ENCODE peak calls at places on chromosomes 1 and 21, in four cellular contexts. D is heart left ventricle, V is vagina, O is GM23248. W is an unnamed sample.

GRCh38 chr1:1388078-1388472 is 11.1 kb downstream of the CCNL2 start:
- DNase-seq in D (no peak), V (no peak), O (no peak), W (no peak)

GRCh38 chr1:42964032-42964812 is 5.6 kb upstream of the SLC2A1 start:
- DNase-seq in D (no peak), V (peak; percentile 52), O (no peak), W (no peak)

GRCh38 chr1:182671779-182672486 is 12.5 kb downstream of the RGS8 start:
- DNase-seq in D (no peak), V (no peak), O (no peak), W (no peak)

GRCh38 chr1:230422221-230422981 is 3.7 kb downstream of the PGBD5 start:
- DNase-seq in D (no peak), V (peak; percentile 69), O (no peak), W (no peak)

GRCh38 chr1:63662056-63662836 is 69.0 kb downstream of the PGM1 start:
- DNase-seq in D (peak; percentile 16), V (no peak), O (peak; percentile 94), W (no peak)

GRCh38 chr21:34105947-34106541 is 32.7 kb downstream of the MRPS6 start:
- DNase-seq in D (no peak), V (no peak), O (no peak), W (no peak)

GRCh38 chr21:17798796-17799195 is 20.4 kb downstream of the C21orf91 start:
- DNase-seq in D (no peak), V (no peak), O (no peak), W (no peak)

GRCh38 chr1:27658951-27659496 is 13.0 kb downstream of the IFI6 start:
- DNase-seq in D (no peak), V (no peak), O (peak; percentile 97), W (peak; percentile 62)

GRCh38 chr1:11337536-11338350 is 64.7 kb downstream of the UBIAD1 start:
- DNase-seq in D (peak; percentile 19), V (no peak), O (peak; percentile 45), W (no peak)

GRCh38 chr1:12527564-12527963 is 90.4 kb downstream of the DHRS3 start:
- DNase-seq in D (no peak), V (no peak), O (no peak), W (no peak)

GRCh38 chr1:169509354-169509753 is 23.6 kb upstream of the SLC19A2 start:
- DNase-seq in D (no peak), V (no peak), O (no peak), W (no peak)

GRCh38 chr1:225209153-225209552 is 218.7 kb downstream of the LBR start:
- DNase-seq in D (no peak), V (no peak), O (no peak), W (no peak)

GRCh38 chr1:22416555-22417454 is 34.8 kb upstream of the ZBTB40 start:
- DNase-seq in D (peak; percentile 50), V (no peak), O (peak; percentile 86), W (peak; percentile 19)

GRCh38 chr1:151611288-151611790 is 511 bp upstream of the SNX27 start:
- DNase-seq in D (peak; percentile 8), V (peak; percentile 91), O (peak; percentile 86), W (no peak)

GRCh38 chr1:198607714-198608113 is 31.1 kb upstream of the PTPRC start:
- DNase-seq in D (no peak), V (no peak), O (peak; percentile 31), W (no peak)

GRCh38 chr1:11355594-11356467 is 82.8 kb downstream of the UBIAD1 start:
- DNase-seq in D (no peak), V (no peak), O (no peak), W (no peak)

GRCh38 chr1:22506130-22506692 is 54.6 kb downstream of the ZBTB40 start:
- DNase-seq in D (no peak), V (no peak), O (no peak), W (no peak)

GRCh38 chr1:160777486-160778089 is 18.4 kb upstream of the LY9 start:
- DNase-seq in D (no peak), V (no peak), O (peak; percentile 10), W (no peak)

GRCh38 chr1:95207223-95207935 is 26.6 kb upstream of the RWDD3 start:
- DNase-seq in D (peak; percentile 14), V (no peak), O (no peak), W (no peak)

GRCh38 chr1:223089250-223089649 is 53.8 kb downstream of the TLR5 start:
- DNase-seq in D (no peak), V (no peak), O (no peak), W (no peak)

GRCh38 chr1:166920561-166921475 is 44.8 kb upstream of the TADA1 start:
- DNase-seq in D (no peak), V (no peak), O (peak; percentile 9), W (no peak)

GRCh38 chr1:215219372-215219771 is 136.8 kb downstream of the KCNK2 start:
- DNase-seq in D (no peak), V (no peak), O (peak; percentile 17), W (no peak)

GRCh38 chr1:213250041-213250440 is 199.0 kb downstream of the RPS6KC1 start:
- DNase-seq in D (no peak), V (no peak), O (no peak), W (no peak)

GRCh38 chr1:87937774-87938173 is 609.1 kb downstream of the LMO4 start:
- DNase-seq in D (no peak), V (no peak), O (no peak), W (no peak)

GRCh38 chr1:87941292-87941946 is 612.7 kb downstream of the LMO4 start:
- DNase-seq in D (no peak), V (no peak), O (no peak), W (no peak)

GRCh38 chr1:87940410-87940809 is 611.7 kb downstream of the LMO4 start:
- DNase-seq in D (no peak), V (no peak), O (no peak), W (no peak)

GRCh38 chr1:87939486-87939885 is 610.8 kb downstream of the LMO4 start:
- DNase-seq in D (no peak), V (no peak), O (peak; percentile 25), W (no peak)

GRCh38 chr1:87942165-87942564 is 613.5 kb downstream of the LMO4 start:
- DNase-seq in D (no peak), V (no peak), O (peak; percentile 75), W (no peak)
- H3K27me3 ChIP-seq in D (no peaks in the 10 kb centered on the region), V (no peaks in the 10 kb centered on the region), O (no peaks in the 10 kb centered on the region), W (no peaks in the 10 kb centered on the region)

GRCh38 chr1:156422602-156423091 is 53.6 kb downstream of the RHBG start:
- DNase-seq in D (no peak), V (no peak), O (no peak), W (no peak)
- H3K27me3 ChIP-seq in D (peaks cover 31% of the 10 kb centered on the region), V (peaks cover 20% of the 10 kb centered on the region), O (peaks cover 94% of the 10 kb centered on the region), W (peaks cover 18% of the 10 kb centered on the region)

GRCh38 chr1:44499306-44499705 is 94.3 kb downstream of the RNF220 start:
- DNase-seq in D (no peak), V (no peak), O (no peak), W (no peak)
- H3K27me3 ChIP-seq in D (no peaks in the 10 kb centered on the region), V (no peaks in the 10 kb centered on the region), O (peaks cover 67% of the 10 kb centered on the region), W (no peaks in the 10 kb centered on the region)

DNA sequence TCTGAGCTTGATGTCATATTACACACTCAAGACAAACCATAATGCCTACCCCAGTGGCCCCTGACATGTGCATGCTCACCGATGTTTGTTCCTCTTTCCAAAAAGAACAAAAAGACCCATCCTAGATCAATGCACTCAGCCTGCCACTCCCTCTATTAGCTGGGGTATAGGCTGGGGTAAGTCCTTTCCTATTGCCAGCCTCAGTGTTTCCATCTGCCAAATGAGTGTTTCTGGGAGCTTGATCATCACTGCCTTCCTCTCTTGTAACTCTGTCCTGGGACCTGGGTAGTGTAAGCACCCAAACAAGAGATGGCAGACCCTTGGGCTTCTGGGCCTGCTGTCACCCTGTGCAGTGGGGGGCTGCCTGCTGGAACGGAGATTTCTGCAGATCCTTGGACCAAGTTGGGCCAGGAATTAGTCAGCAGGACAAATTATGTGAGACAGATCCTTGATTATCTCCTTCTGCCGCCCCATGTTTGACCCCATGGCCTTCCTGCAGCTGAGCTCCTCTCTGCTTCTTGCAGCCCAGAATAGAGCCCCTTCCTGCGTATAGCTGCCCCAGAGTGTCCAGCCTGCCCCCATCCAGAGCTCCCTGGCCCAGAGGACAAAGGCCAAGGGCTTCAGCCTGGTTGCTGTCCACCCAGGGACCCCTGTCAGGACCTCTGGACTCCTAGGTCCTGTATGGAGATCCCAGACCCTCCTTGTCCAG is 31.5 kb upstream of the LRP8 start:
- DNase-seq in D (no peak), V (no peak), O (no peak), W (no peak)
- H3K27me3 ChIP-seq in D (no peaks in the 10 kb centered on the region), V (no peaks in the 10 kb centered on the region), O (peaks cover 9% of the 10 kb centered on the region), W (no peaks in the 10 kb centered on the region)

DNA sequence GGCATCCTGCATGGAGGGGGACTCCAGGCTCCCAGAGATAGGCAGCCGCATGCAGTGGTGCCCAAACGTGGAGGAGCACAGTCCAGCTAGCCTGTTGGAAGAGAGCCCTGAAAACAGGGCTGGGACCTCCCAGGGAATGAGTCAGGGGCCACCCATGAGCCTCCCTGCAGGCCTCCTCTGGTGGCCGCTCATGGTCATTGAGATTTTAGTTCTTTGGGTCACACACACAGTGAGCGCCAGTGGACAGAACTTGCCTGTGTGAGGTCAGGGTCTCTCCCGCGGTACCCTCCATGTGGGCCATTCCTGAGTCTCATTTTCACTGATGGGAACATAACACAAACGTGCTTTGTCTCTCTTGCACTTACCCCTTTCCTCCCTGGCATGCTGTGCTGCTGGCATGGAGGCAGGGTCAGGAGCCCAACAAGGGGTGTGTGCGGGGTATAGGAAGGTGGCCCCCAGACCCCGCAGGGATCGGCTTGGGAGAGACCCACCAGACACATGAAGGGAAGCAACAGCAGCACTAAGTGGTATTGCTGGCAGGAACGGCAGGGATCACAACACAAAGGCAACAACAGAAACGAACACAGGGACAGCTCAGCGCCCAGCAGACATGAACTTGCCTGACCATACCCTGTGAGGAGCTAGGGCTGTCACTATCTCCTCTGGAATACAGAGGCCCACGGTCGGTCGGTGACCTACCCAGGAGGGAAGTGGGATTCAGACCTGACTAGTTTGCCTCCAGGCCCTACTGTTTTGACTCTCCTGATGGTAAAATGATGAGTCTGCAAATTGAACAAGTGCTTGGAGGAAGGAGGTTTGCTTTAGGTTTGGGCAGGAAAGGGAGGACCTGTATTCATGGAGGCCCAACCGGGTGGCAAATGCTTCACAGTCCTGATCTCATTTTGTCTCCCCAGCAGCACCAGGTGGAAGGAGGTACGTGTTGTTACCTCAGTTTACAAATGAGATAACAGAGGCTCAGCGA is 31.8 kb downstream of the ABCG1 start:
- DNase-seq in D (no peak), V (no peak), O (no peak), W (no peak)
- H3K27me3 ChIP-seq in D (no peaks in the 10 kb centered on the region), V (no peaks in the 10 kb centered on the region), O (peaks cover 11% of the 10 kb centered on the region), W (no peaks in the 10 kb centered on the region)

DNA sequence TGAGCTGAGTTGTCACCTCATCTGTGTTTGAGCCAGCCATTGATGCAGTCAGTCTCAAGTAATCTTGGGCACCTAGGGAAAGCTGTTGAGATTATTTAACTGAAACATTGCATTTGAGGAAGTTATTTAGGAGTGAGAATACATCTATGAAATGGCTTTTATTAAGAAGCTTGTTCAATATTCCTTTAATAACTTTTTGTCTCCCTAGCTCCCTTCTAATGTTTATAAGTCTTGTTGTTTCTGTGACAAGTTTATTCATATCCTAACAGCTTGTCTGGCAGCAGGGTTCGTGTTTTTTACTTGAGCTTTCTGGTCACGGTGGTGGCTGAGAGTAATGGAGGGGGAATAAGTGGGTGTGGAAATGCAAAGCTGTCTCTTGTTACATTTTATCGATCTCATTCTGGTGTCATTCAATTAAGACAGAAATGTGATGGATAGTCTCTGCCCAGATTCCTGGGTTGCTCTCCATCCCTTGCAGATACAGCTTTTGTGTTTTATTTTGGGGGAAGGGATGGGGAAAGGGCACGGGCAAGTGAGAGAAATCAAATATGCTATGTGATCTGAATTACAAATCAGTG is 556.0 kb downstream of the USP25 start:
- DNase-seq in D (no peak), V (no peak), O (no peak), W (no peak)
- H3K27me3 ChIP-seq in D (no peaks in the 10 kb centered on the region), V (no peaks in the 10 kb centered on the region), O (no peaks in the 10 kb centered on the region), W (no peaks in the 10 kb centered on the region)

GRCh38 chr21:44686000-44686781 is 4.2 kb upstream of the KRTAP12-1 start:
- DNase-seq in D (no peak), V (peak; percentile 69), O (no peak), W (no peak)
- H3K27me3 ChIP-seq in D (no peaks in the 10 kb centered on the region), V (no peaks in the 10 kb centered on the region), O (peaks cover 33% of the 10 kb centered on the region), W (peaks cover 1% of the 10 kb centered on the region)

GRCh38 chr1:207019161-207019560 is 13.4 kb downstream of the C1orf116 start:
- DNase-seq in D (no peak), V (no peak), O (no peak), W (no peak)
- H3K27me3 ChIP-seq in D (no peaks in the 10 kb centered on the region), V (no peaks in the 10 kb centered on the region), O (no peaks in the 10 kb centered on the region), W (peaks cover 4% of the 10 kb centered on the region)